ENCODE peak calls at places on chromosomes 13 and 19, in nine cellular contexts. E is pancreas; V is endodermal cell; Q is tibial artery; F is testis; G is heart right ventricle; W is CD4-positive, CD25-positive, alpha-beta regulatory T cell; O is hepatocyte; J is upper lobe of left lung. K is an unnamed sample.

GRCh38 chr19:1070576-1070930 is 3.6 kb downstream of the ARHGAP45 start:
- DNase-seq in E (no peak), V (peak; percentile 82), Q (no peak), F (no peak), G (no peak), W (no peak), O (no peak), J (no peak), K (no peak)

GRCh38 chr19:51607077-51607476 is 23.1 kb downstream of the SIGLEC5 start:
- DNase-seq in E (no peak), V (no peak), Q (no peak), F (no peak), G (no peak), W (no peak), O (no peak), J (no peak), K (no peak)

GRCh38 chr13:34025746-34026145 is 207.8 kb downstream of the RFC3 start:
- DNase-seq in E (no peak), V (no peak), Q (no peak), F (no peak), G (no peak), W (no peak), O (no peak), J (no peak), K (no peak)

GRCh38 chr13:28582225-28582891 is 76.6 kb upstream of the POMP start:
- DNase-seq in E (no peak), V (no peak), Q (no peak), F (no peak), G (no peak), W (no peak), O (no peak), J (no peak), K (no peak)

GRCh38 chr19:53871448-53871847 is 3.8 kb downstream of the MYADM start:
- DNase-seq in E (no peak), V (no peak), Q (no peak), F (no peak), G (no peak), W (no peak), O (no peak), J (peak; percentile 51), K (peak; percentile 43)

GRCh38 chr19:58318297-58318696 is 8.5 kb upstream of the ZSCAN22 start:
- DNase-seq in E (no peak), V (no peak), Q (no peak), F (no peak), G (no peak), W (no peak), O (peak; percentile 1), J (no peak), K (no peak)

GRCh38 chr19:55118401-55118991 is 1.1 kb upstream of the PPP1R12C start:
- DNase-seq in E (no peak), V (peak; percentile 94), Q (no peak), F (peak; percentile 83), G (peak; percentile 77), W (no peak), O (peak; percentile 55), J (peak; percentile 41), K (no peak)

GRCh38 chr13:51241720-51242119 is 19.5 kb downstream of the FAM124A start:
- DNase-seq in E (no peak), V (peak; percentile 21), Q (no peak), F (no peak), G (no peak), W (no peak), O (no peak), J (peak; percentile 48), K (no peak)

GRCh38 chr19:6150289-6150688 is 14.8 kb downstream of the ACSBG2 start:
- DNase-seq in E (no peak), V (no peak), Q (no peak), F (no peak), G (no peak), W (no peak), O (no peak), J (no peak), K (no peak)

GRCh38 chr19:47653856-47654255 is 44.9 kb downstream of the BICRA start:
- DNase-seq in E (no peak), V (no peak), Q (no peak), F (no peak), G (no peak), W (no peak), O (no peak), J (no peak), K (no peak)

GRCh38 chr13:53250272-53250875 is 221.8 kb downstream of the OLFM4 start:
- DNase-seq in E (no peak), V (no peak), Q (no peak), F (peak; percentile 43), G (peak; percentile 13), W (peak; percentile 21), O (peak; percentile 90), J (no peak), K (no peak)

DNA sequence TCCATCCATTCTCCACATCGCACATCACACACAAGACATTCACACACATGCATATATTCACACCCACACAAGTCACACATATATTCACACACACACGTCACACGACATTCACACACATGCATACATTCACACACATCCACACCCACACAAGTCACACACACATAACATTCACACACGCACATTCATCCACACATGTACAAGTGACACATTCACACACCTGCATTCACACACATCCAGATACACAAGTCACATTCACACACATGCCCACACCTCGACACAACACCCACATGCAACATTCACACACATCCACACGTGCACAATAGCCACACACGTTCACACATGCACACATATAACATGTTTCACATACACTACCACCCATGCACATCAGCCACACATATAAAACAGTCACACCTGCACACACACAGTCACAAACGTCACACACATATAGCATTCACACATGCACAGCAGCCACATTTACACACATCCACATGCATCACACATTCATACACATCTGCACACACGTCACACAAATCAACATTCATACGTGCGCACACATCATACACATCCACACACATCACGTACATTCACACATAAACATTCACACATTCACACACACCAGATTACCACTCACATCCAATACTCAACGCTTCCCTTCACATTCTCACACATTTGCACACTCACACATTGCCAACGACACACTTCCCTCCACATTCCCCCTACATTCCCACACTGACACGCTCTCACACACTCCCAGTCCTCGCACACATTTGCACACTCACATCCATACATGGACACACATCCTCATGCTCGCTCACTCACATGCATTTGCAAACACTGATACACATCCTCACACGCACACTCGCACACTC is 41.0 kb downstream of the ANKRD10 start:
- DNase-seq in E (no peak), V (peak; percentile 20), Q (no peak), F (no peak), G (no peak), W (no peak), O (no peak), J (no peak), K (no peak)
- H3K4me3 ChIP-seq in E (peak overlapping the region; percentile 22), V (peak overlapping the region; percentile 73), Q (peak overlapping the region; percentile 44), F (peak overlapping the region; percentile 49), G (peak overlapping the region; percentile 47), W (peak overlapping the region; percentile 38), O (no peak overlapping the region), J (peak overlapping the region; percentile 43), K (peak overlapping the region; percentile 51)

DNA sequence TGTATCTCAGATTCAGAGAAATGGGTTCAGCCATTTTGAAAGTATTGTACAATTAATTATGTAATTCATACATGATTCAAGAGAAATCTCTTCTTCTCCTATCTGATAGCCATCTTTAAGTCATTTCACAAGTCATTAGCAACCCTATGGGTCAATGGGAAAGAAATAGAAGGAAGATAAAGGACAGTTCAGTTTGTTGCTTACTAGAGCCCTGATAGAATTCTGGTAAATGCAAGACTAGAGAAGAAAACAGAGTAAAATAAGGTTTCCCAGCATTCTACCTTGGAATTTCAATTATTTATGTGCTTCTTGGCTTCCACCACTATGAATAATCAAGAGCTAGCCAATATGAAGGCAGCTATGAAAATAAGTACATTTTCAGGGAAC is 117.7 kb downstream of the LHFPL6 start:
- DNase-seq in E (no peak), V (no peak), Q (no peak), F (no peak), G (no peak), W (no peak), O (no peak), J (no peak), K (no peak)
- H3K27ac ChIP-seq in E (no peak overlapping the region), V (no peak overlapping the region), Q (no peak overlapping the region), F (no peak overlapping the region), G (no peak overlapping the region), W (no peak overlapping the region), O (no peak overlapping the region), J (no peak overlapping the region), K (no peak overlapping the region)

DNA sequence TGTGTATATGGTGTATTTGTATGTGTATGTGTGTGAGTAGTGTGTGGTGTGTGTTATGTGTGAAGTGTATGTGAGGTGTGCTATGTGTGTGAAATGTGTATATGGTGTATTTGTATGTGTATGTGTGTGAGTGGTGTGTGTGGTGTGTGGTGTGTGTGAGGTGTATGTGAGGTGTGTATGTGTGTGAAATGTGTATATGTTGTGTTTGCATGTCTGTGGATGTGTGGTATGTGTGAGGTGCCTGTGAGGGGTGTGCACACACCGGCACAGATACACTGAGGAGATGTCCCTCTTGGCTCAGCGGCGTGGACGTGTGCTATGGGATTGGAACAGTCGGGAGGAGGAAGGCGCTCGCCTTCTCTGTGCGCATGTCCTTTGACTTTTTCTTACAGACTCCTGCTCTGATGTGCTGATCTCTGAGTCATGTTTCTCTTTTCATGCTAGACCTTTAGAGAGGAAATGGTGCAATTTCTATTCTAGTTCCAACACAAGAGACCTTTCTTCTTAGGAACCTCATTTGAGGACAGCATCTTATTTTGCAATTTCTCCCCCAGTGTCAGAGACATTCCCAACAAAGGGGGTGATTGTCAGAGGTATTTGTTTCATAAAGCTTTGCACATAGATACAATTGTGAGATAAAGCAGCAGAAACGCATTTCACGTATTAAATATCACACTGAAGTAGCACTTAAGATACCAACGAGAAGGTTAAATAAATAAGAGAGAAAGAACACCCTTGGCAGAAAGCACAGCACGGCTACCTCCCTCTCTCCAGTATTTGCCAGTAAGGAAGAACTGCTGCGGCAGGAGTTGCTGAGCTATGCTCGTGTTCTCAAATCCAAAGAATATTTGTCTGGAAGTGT is 11.3 kb upstream of the TNFRSF19 start:
- DNase-seq in E (no peak), V (no peak), Q (no peak), F (peak; percentile 46), G (peak; percentile 51), W (no peak), O (peak; percentile 51), J (peak; percentile 73), K (no peak)
- H3K4me1 ChIP-seq in E (no peaks in the 10 kb centered on the region), V (no peaks in the 10 kb centered on the region), Q (peaks cover 7% of the 10 kb centered on the region), F (peaks cover 6% of the 10 kb centered on the region), G (peaks cover 7% of the 10 kb centered on the region), W (no peaks in the 10 kb centered on the region), O (no peaks in the 10 kb centered on the region), J (peaks cover 6% of the 10 kb centered on the region), K (no peaks in the 10 kb centered on the region)

GRCh38 chr13:50220938-50221337 is 205.7 kb downstream of the KCNRG start:
- DNase-seq in E (no peak), V (no peak), Q (no peak), F (no peak), G (no peak), W (no peak), O (no peak), J (peak; percentile 40), K (no peak)

GRCh38 chr13:50225188-50226155 is 210.2 kb downstream of the KCNRG start:
- DNase-seq in E (no peak), V (no peak), Q (no peak), F (no peak), G (no peak), W (no peak), O (no peak), J (no peak), K (no peak)

GRCh38 chr13:50219743-50220142 is 204.5 kb downstream of the KCNRG start:
- DNase-seq in E (no peak), V (no peak), Q (no peak), F (no peak), G (no peak), W (no peak), O (no peak), J (no peak), K (no peak)

GRCh38 chr13:50224534-50224933 is 209.3 kb downstream of the KCNRG start:
- DNase-seq in E (no peak), V (no peak), Q (no peak), F (no peak), G (no peak), W (no peak), O (no peak), J (no peak), K (no peak)

GRCh38 chr13:50222569-50223332 is 207.5 kb downstream of the KCNRG start:
- DNase-seq in E (peak; percentile 68), V (no peak), Q (peak; percentile 75), F (peak; percentile 51), G (peak; percentile 37), W (peak; percentile 17), O (peak; percentile 44), J (peak; percentile 85), K (no peak)
- H3K4me3 ChIP-seq in E (no peak overlapping the region), V (no peak overlapping the region), Q (peak overlapping the region; percentile 5), F (no peak overlapping the region), G (peak overlapping the region; percentile 5), W (peak overlapping the region; percentile 48), O (no peak overlapping the region), J (no peak overlapping the region), K (peak overlapping the region; percentile 14)

K was measured in CD8-positive, alpha-beta memory T cell.